ENCODE peak calls at places on chromosomes 6 and 20, in seven cellular contexts. H is activated CD4-positive, alpha-beta T cell treated with anti-CD3 and anti-CD28 coated beads, Interleukin-2, amount 50 U/mL, for 24 hours; E is body of pancreas; D is NCI-H1092 treated with DMSO at 0.1 percent for 48 hours; C is activated T-cell treated with anti-CD3 and anti-CD28 coated beads for 1 hour; A is activated naive CD4-positive, alpha-beta T cell treated with Interleukin-2 at 50 U/mL for 16 hours; T is iPS-NIHi11. P is an unnamed sample.

GRCh38 chr6:167921831-167922230 is 75.6 kb upstream of the KIF25 start:
- DNase-seq in H (no peak), E (no peak), D (no peak), C (no peak), A (no peak), T (no peak), P (no peak)

GRCh38 chr20:47652794-47653193 is 132.5 kb downstream of the SULF2 start:
- DNase-seq in H (no peak), E (no peak), D (no peak), C (no peak), A (no peak), T (no peak), P (no peak)

GRCh38 chr6:16157909-16158308 is 29.0 kb downstream of the MYLIP start:
- DNase-seq in H (no peak), E (peak; percentile 31), D (peak; percentile 26), C (no peak), A (no peak), T (no peak), P (no peak)

GRCh38 chr6:16855460-16855859 is 94.2 kb upstream of the ATXN1 start:
- DNase-seq in H (no peak), E (no peak), D (no peak), C (no peak), A (no peak), T (no peak), P (no peak)

GRCh38 chr6:12232339-12232738 is 57.8 kb upstream of the EDN1 start:
- DNase-seq in H (no peak), E (no peak), D (no peak), C (no peak), A (no peak), T (no peak), P (no peak)

GRCh38 chr6:140105857-140106256 is 731.4 kb upstream of the CITED2 start:
- DNase-seq in H (no peak), E (peak; percentile 9), D (no peak), C (no peak), A (no peak), T (peak; percentile 20), P (peak; percentile 89)

GRCh38 chr6:134111062-134111677 is 58.7 kb upstream of the SLC2A12 start:
- DNase-seq in H (no peak), E (peak; percentile 52), D (peak; percentile 22), C (no peak), A (peak; percentile 30), T (peak; percentile 75), P (peak; percentile 69)

GRCh38 chr20:40489886-40490285 is 199.2 kb downstream of the MAFB start:
- DNase-seq in H (no peak), E (no peak), D (no peak), C (no peak), A (no peak), T (no peak), P (peak; percentile 90)

GRCh38 chr20:42010090-42010489 is 391.9 kb upstream of the CHD6 start:
- DNase-seq in H (no peak), E (no peak), D (no peak), C (no peak), A (no peak), T (no peak), P (no peak)

GRCh38 chr6:53048431-53049195 is 16.6 kb upstream of the FBXO9 start:
- DNase-seq in H (no peak), E (no peak), D (no peak), C (no peak), A (no peak), T (no peak), P (no peak)

GRCh38 chr6:24307881-24308280 is 50.0 kb downstream of the DCDC2 start:
- DNase-seq in H (no peak), E (no peak), D (no peak), C (no peak), A (no peak), T (no peak), P (peak; percentile 95)

GRCh38 chr20:46167080-46167479 is 49.0 kb downstream of the CD40 start:
- DNase-seq in H (no peak), E (no peak), D (no peak), C (no peak), A (no peak), T (no peak), P (no peak)

GRCh38 chr6:141107562-141108160 is 1025.1 kb upstream of the GJE1 start:
- DNase-seq in H (no peak), E (no peak), D (no peak), C (no peak), A (no peak), T (peak; percentile 17), P (peak; percentile 88)

GRCh38 chr6:106162926-106163325 is 76.8 kb downstream of the PRDM1 start:
- DNase-seq in H (no peak), E (no peak), D (no peak), C (no peak), A (no peak), T (no peak), P (no peak)